ENCODE peak calls at places on chromosomes 12 and 14, in eight cellular contexts. E is left lung; N is CD4-positive, alpha-beta T cell; H is cardiac muscle cell; B is GM13977; K is astrocyte of the cerebellum; Q is fibroblast of villous mesenchyme; M is nephron progenitor cell. D is an unnamed sample.

GRCh38 chr12:54431911-54432814 is 13.1 kb upstream of the ITGA5 start:
- DNase-seq in E (no peak), N (no peak), H (peak), B (no peak), K (no peak), Q (peak), M (peak), D (no peak)

GRCh38 chr14:77582511-77582910 is 33.9 kb downstream of the SPTLC2 start:
- DNase-seq in E (no peak), N (no peak), H (no peak), B (no peak), K (no peak), Q (peak), M (no peak), D (no peak)

GRCh38 chr14:61147369-61147897 is 133.7 kb downstream of the TMEM30B start:
- DNase-seq in E (no peak), N (no peak), H (no peak), B (no peak), K (peak), Q (no peak), M (no peak), D (no peak)

GRCh38 chr12:77847060-77847541 is 16.4 kb downstream of the NAV3 start:
- DNase-seq in E (no peak), N (no peak), H (no peak), B (peak), K (no peak), Q (peak), M (no peak), D (no peak)

GRCh38 chr14:75238728-75239455 is 39.7 kb upstream of the FOS start:
- DNase-seq in E (no peak), N (no peak), H (no peak), B (no peak), K (no peak), Q (no peak), M (no peak), D (no peak)

GRCh38 chr14:51520087-51520486 is 131.6 kb upstream of the FRMD6 start:
- DNase-seq in E (no peak), N (no peak), H (no peak), B (no peak), K (no peak), Q (no peak), M (no peak), D (no peak)

GRCh38 chr14:33676135-33676566 is 274.7 kb downstream of the EGLN3 start:
- DNase-seq in E (peak), N (no peak), H (peak), B (no peak), K (no peak), Q (peak), M (peak), D (no peak)

GRCh38 chr12:123546281-123546680 is 12.8 kb upstream of the RILPL1 start:
- DNase-seq in E (no peak), N (no peak), H (no peak), B (no peak), K (no peak), Q (no peak), M (no peak), D (no peak)

GRCh38 chr12:108468149-108468968 is 46.7 kb upstream of the FICD start:
- DNase-seq in E (no peak), N (no peak), H (peak), B (peak), K (peak), Q (peak), M (peak), D (no peak)

GRCh38 chr12:7512528-7512927 is 9.0 kb upstream of the CD163 start:
- DNase-seq in E (no peak), N (no peak), H (peak), B (no peak), K (peak), Q (peak), M (no peak), D (no peak)

GRCh38 chr12:39723831-39724230 is 104.2 kb upstream of the ABCD2 start:
- DNase-seq in E (no peak), N (no peak), H (no peak), B (no peak), K (no peak), Q (peak), M (no peak), D (no peak)

DNA sequence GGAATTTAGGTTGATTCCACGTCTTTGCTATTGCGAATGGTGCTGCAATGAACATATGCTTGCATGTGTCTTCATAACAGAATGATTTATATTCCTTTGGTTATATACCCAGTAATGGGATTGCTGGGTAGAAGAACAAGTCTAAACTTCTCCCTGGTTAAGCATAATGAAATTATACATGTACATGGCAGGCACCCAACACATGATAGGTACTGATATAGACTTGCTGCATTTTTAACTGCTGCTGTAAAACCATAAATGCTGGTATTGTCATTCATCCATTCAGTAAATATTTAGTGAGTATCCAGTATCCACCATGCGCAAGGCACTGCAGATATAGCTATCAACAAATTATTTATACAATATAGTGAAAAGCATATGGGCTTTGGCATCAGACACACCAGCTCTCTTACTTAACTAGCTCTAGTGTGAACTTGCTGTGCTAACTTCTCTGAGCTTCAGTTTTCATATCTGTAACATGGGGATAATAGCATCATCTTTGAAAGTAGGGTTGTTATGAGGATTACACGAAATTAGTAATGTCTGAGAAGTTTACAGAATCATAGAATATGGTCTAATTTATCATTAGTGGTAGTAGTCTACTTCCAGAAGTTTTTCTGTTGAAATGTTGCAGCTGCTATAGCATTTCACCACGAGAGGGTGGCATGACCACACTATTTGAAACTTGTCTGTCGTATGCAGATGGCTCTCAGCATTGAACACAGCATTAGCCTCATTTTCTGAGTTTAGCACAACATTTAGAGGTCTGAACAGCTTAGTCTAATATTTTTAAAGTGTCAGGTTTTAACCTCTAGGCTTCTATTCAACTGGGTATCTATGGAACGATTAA is 32.0 kb upstream of the SEL1L start:
- DNase-seq in E (no peak), N (no peak), H (peak), B (peak), K (no peak), Q (peak), M (peak), D (no peak)
- TF ChIP-seq CTCF in E (no peak), N (no peak), H (peak), B (peak), K (peak), Q (peak), M (peak), D (no peak)

DNA sequence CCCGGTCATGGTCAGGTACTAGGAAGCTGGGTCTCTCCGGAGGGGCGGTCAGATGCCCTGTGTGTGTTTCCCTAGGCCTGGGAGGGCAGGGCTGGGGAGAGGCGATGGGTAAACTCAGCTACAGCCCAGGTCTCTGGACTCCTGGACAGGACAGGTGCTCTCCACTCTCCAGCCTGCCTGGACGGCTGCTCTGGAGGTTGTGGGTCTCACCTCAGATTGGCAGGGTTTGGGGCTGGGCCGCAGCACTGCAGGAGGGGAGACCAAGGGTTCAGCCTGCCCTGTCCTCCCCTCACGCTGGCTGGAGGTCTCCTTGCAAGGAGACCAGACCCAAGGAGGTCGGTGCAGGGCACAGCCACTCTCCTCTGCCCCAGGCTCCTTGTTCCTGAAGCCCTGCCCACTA is 7.8 kb downstream of the KRT80 start:
- DNase-seq in E (peak), N (no peak), H (no peak), B (no peak), K (no peak), Q (no peak), M (no peak), D (no peak)
- TF ChIP-seq CTCF in E (no peak), N (no peak), H (no peak), B (no peak), K (no peak), Q (no peak), M (no peak), D (no peak)

GRCh38 chr14:73232984-73233383 is 4.3 kb upstream of the PAPLN start:
- DNase-seq in E (no peak), N (no peak), H (no peak), B (no peak), K (no peak), Q (no peak), M (no peak), D (no peak)

GRCh38 chr14:73233564-73233963 is 3.7 kb upstream of the PAPLN start:
- DNase-seq in E (no peak), N (no peak), H (no peak), B (no peak), K (no peak), Q (no peak), M (no peak), D (no peak)

GRCh38 chr14:73234029-73234428 is 3.3 kb upstream of the PAPLN start:
- DNase-seq in E (no peak), N (no peak), H (no peak), B (no peak), K (no peak), Q (no peak), M (no peak), D (no peak)

GRCh38 chr14:73230051-73230450 is 7.3 kb upstream of the PAPLN start:
- DNase-seq in E (no peak), N (no peak), H (no peak), B (no peak), K (no peak), Q (no peak), M (no peak), D (no peak)

GRCh38 chr14:73231874-73232851 is 5.1 kb upstream of the PAPLN start:
- DNase-seq in E (no peak), N (no peak), H (peak), B (peak), K (no peak), Q (no peak), M (peak), D (no peak)
- TF ChIP-seq CTCF in E (no peak), N (no peak), H (peak), B (peak), K (peak), Q (peak), M (peak), D (no peak)

GRCh38 chr12:52193991-52194390 is 2.2 kb upstream of the KRT80 start:
- DNase-seq in E (no peak), N (no peak), H (peak), B (no peak), K (no peak), Q (no peak), M (no peak), D (no peak)

GRCh38 chr12:52190860-52191729 is 719 bp downstream of the KRT80 start:
- DNase-seq in E (no peak), N (no peak), H (no peak), B (no peak), K (no peak), Q (no peak), M (no peak), D (no peak)

GRCh38 chr12:52189376-52190174 is 2.2 kb downstream of the KRT80 start:
- DNase-seq in E (no peak), N (no peak), H (no peak), B (no peak), K (no peak), Q (peak), M (no peak), D (no peak)

GRCh38 chr12:52195065-52195730 is 3.4 kb upstream of the KRT80 start:
- DNase-seq in E (no peak), N (no peak), H (no peak), B (no peak), K (no peak), Q (peak), M (peak), D (no peak)

DNA sequence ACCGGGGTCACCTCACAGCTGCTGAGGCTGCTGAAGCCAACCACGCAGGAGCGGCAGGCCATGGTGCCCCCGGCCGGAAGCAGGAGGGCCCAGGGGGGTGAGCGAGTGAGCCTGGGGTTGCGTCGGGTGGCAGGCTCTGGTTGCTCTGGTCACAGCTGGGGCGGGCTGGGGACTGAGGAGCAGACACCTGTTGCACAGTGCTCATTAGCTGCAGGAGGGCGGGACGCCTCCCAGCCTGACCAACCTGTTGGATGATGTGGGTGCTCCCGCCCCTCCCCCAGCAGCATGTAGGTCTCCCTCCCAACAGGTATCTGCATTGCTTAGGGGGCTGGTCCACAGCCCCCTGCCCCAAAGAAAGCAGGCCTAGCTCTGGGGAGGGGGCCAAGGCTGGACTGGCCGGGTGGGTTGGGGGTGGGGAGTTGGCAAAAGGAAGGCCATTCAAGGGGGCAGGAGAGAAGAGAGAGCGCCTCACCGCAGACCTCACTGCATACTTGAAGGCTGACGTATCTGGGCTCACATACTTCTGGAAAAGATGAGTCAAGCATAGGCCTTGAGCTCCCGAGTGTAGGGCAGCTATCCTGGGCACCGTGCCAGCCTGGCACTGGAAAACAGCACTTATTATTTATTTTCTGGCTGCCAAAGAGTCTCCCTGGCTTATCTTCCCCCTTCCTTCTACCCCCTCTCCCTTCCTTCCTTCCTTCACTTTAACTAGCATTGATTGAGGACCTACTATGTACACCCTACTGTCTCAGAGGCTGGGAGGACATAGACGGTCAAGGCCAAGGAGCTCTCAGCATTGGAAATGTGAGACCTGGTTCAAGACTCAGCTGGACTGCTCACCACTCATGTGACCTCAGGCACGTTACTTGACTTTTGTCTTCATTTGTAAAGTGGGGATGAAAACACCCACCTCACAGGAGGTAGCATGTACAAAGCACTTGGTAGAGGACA is at the start of gene KRT80:
- DNase-seq in E (peak), N (no peak), H (no peak), B (no peak), K (peak), Q (peak), M (no peak), D (no peak)
- TF ChIP-seq CTCF in E (no peak), N (no peak), H (no peak), B (no peak), K (no peak), Q (no peak), M (no peak), D (no peak)

GRCh38 chr12:119964876-119965275 is 24.2 kb upstream of the BICDL1 start:
- DNase-seq in E (no peak), N (no peak), H (no peak), B (no peak), K (no peak), Q (no peak), M (no peak), D (no peak)

GRCh38 chr12:119957135-119957534 is 31.9 kb upstream of the BICDL1 start:
- DNase-seq in E (no peak), N (no peak), H (no peak), B (no peak), K (no peak), Q (no peak), M (no peak), D (no peak)

GRCh38 chr12:119964123-119964522 is 24.9 kb upstream of the BICDL1 start:
- DNase-seq in E (no peak), N (no peak), H (no peak), B (peak), K (no peak), Q (no peak), M (no peak), D (no peak)

GRCh38 chr12:119956047-119956446 is 33.0 kb upstream of the BICDL1 start:
- DNase-seq in E (no peak), N (no peak), H (no peak), B (no peak), K (no peak), Q (no peak), M (no peak), D (no peak)

DNA sequence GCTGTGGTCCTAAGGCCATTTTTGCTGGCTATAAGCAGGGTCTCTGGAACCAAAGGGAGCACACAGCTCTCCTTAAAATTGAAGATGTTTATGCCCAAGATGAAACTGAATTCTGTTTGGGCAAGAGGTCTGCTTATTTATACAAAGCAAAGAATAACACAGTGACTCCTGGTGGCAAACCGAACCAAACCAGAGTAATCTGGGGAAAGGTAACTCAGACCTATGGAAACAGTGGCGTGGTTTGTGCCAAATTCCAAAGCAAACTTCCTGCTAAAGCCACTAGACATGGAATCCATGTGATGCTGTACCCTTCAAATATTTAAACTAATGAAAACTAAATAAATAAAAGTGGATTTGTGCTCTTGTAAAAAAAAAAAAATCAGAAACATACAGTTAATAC is 29.6 kb upstream of the BICDL1 start:
- DNase-seq in E (no peak), N (no peak), H (no peak), B (no peak), K (no peak), Q (no peak), M (no peak), D (no peak)
- TF ChIP-seq CTCF in E (no peak), N (no peak), H (no peak), B (no peak), K (no peak), Q (no peak), M (no peak), D (no peak)

GRCh38 chr12:92945659-92946220 is 16.6 kb upstream of the EEA1 start:
- DNase-seq in E (no peak), N (no peak), H (no peak), B (no peak), K (no peak), Q (peak), M (no peak), D (no peak)
- TF ChIP-seq CTCF in E (no peak), N (no peak), H (no peak), B (no peak), K (no peak), Q (no peak), M (no peak), D (no peak)

GRCh38 chr14:52949249-52949648 is 1.6 kb downstream of the FERMT2 start:
- DNase-seq in E (no peak), N (no peak), H (no peak), B (no peak), K (no peak), Q (no peak), M (no peak), D (no peak)

GRCh38 chr14:52949711-52950409 is 990 bp downstream of the FERMT2 start:
- DNase-seq in E (no peak), N (no peak), H (peak), B (no peak), K (no peak), Q (peak), M (no peak), D (no peak)

GRCh38 chr14:52950410-52950897 is 396 bp downstream of the FERMT2 start:
- DNase-seq in E (peak), N (no peak), H (peak), B (peak), K (no peak), Q (peak), M (peak), D (peak)

GRCh38 chr14:52950898-52951729 is at the start of gene FERMT2:
- DNase-seq in E (peak), N (no peak), H (peak), B (peak), K (peak), Q (peak), M (peak), D (peak)

GRCh38 chr14:52951730-52952481 is 1.1 kb upstream of the FERMT2 start:
- DNase-seq in E (no peak), N (no peak), H (peak), B (peak), K (peak), Q (peak), M (peak), D (no peak)
- TF ChIP-seq CTCF in E (peak), N (no peak), H (peak), B (peak), K (peak), Q (peak), M (peak), D (no peak)